ENCODE peak calls at places on chromosome X, in nine cellular contexts. D is transverse colon, T is stomach, Q is ovary, G is heart left ventricle, M is DND-41, P is K562, X is MM.1S, S is OCI-LY7. Y is an unnamed sample.

GRCh38 chrX:77892887-77893286 is 2.3 kb downstream of the MAGT1 start:
- DNase-seq in D (no peak), T (no peak), Q (no peak), G (no peak), M (no peak), P (no peak), X (no peak), S (no peak), Y (no peak)

GRCh38 chrX:70434352-70434866 is 10.2 kb upstream of the DLG3 start:
- DNase-seq in D (peak; percentile 93), T (peak; percentile 87), Q (peak; percentile 90), G (peak; percentile 92), M (peak; percentile 35), P (peak; percentile 91), X (peak; percentile 90), S (peak; percentile 79), Y (peak; percentile 89)

GRCh38 chrX:275476-275966 is 5.7 kb upstream of the PLCXD1 start:
- DNase-seq in D (no peak), T (no peak), Q (no peak), G (no peak), M (no peak), P (no peak), X (no peak), S (no peak), Y (no peak)

GRCh38 chrX:146602246-146602645 is 207.3 kb upstream of the CXorf51B start:
- DNase-seq in D (no peak), T (no peak), Q (no peak), G (no peak), M (no peak), P (no peak), X (no peak), S (no peak), Y (no peak)

GRCh38 chrX:146863566-146863965 is 49.0 kb upstream of the CXorf51A start:
- DNase-seq in D (no peak), T (no peak), Q (no peak), G (no peak), M (peak; percentile 12), P (no peak), X (no peak), S (peak; percentile 37), Y (no peak)

GRCh38 chrX:136759968-136760367 is 20.8 kb downstream of the ARHGEF6 start:
- DNase-seq in D (no peak), T (no peak), Q (no peak), G (no peak), M (no peak), P (no peak), X (no peak), S (peak; percentile 44), Y (no peak)

GRCh38 chrX:71056857-71057256 is 11.3 kb downstream of the SNX12 start:
- DNase-seq in D (no peak), T (no peak), Q (no peak), G (no peak), M (no peak), P (no peak), X (no peak), S (no peak), Y (no peak)

GRCh38 chrX:27008486-27008885 is 454.7 kb downstream of the PPP4R3C start:
- DNase-seq in D (no peak), T (no peak), Q (no peak), G (no peak), M (no peak), P (no peak), X (no peak), S (no peak), Y (no peak)

GRCh38 chrX:48715876-48716502 is 19.5 kb downstream of the SUV39H1 start:
- DNase-seq in D (no peak), T (no peak), Q (no peak), G (no peak), M (no peak), P (no peak), X (no peak), S (no peak), Y (no peak)

GRCh38 chrX:132044953-132045352 is 21.9 kb downstream of the STK26 start:
- DNase-seq in D (no peak), T (no peak), Q (no peak), G (no peak), M (no peak), P (peak; percentile 55), X (no peak), S (no peak), Y (no peak)

GRCh38 chrX:119325456-119325855 is 73.7 kb upstream of the SLC25A43 start:
- DNase-seq in D (no peak), T (no peak), Q (no peak), G (no peak), M (no peak), P (no peak), X (no peak), S (no peak), Y (no peak)

GRCh38 chrX:105463483-105463882 is 243.0 kb upstream of the TEX13A start:
- DNase-seq in D (no peak), T (no peak), Q (no peak), G (no peak), M (no peak), P (no peak), X (no peak), S (no peak), Y (no peak)

GRCh38 chrX:139974496-139974895 is 9.2 kb upstream of the CXorf66 start:
- DNase-seq in D (no peak), T (no peak), Q (no peak), G (no peak), M (no peak), P (no peak), X (no peak), S (no peak), Y (no peak)
- H3K4me3 ChIP-seq in D (no peak overlapping the region), T (no peak overlapping the region), Q (no peak overlapping the region), G (no peak overlapping the region), M (no peak overlapping the region), P (no peak overlapping the region), X (no peak overlapping the region), S (no peak overlapping the region), Y (no peak overlapping the region)

GRCh38 chrX:113950081-113950678 is 633.7 kb upstream of the HTR2C start:
- DNase-seq in D (no peak), T (no peak), Q (no peak), G (no peak), M (no peak), P (no peak), X (no peak), S (no peak), Y (no peak)

GRCh38 chrX:113947548-113947947 is 636.3 kb upstream of the HTR2C start:
- DNase-seq in D (no peak), T (no peak), Q (no peak), G (no peak), M (no peak), P (peak; percentile 15), X (no peak), S (no peak), Y (no peak)
- TF ChIP-seq CTCF in D (no peak), T (no peak), Q (no peak), G (no peak), M (no peak), P (peak; percentile 13), X (no peak), S (no peak), Y (no peak)

GRCh38 chrX:109714340-109714958 is 18.6 kb downstream of the ACSL4 start:
- DNase-seq in D (no peak), T (no peak), Q (no peak), G (no peak), M (no peak), P (no peak), X (no peak), S (no peak), Y (no peak)
- H3K4me1 ChIP-seq in D (no peaks in the 10 kb centered on the region), T (peaks cover 10% of the 10 kb centered on the region), Q (no peaks in the 10 kb centered on the region), G (peaks cover 33% of the 10 kb centered on the region), M (peaks cover 2% of the 10 kb centered on the region), P (no peaks in the 10 kb centered on the region), X (peaks cover 7% of the 10 kb centered on the region), S (peaks cover 13% of the 10 kb centered on the region), Y (no peaks in the 10 kb centered on the region)

GRCh38 chrX:134172588-134173259 is 64.3 kb upstream of the CCDC160 start:
- DNase-seq in D (peak; percentile 15), T (peak; percentile 27), Q (peak; percentile 22), G (peak; percentile 43), M (peak; percentile 71), P (no peak), X (peak; percentile 20), S (no peak), Y (no peak)
- H3K4me3 ChIP-seq in D (peak overlapping the region; percentile 58), T (peak overlapping the region; percentile 49), Q (peak overlapping the region; percentile 37), G (peak overlapping the region; percentile 52), M (peak overlapping the region; percentile 73), P (no peak overlapping the region), X (peak overlapping the region; percentile 63), S (no peak overlapping the region), Y (peak overlapping the region; percentile 51)

DNA sequence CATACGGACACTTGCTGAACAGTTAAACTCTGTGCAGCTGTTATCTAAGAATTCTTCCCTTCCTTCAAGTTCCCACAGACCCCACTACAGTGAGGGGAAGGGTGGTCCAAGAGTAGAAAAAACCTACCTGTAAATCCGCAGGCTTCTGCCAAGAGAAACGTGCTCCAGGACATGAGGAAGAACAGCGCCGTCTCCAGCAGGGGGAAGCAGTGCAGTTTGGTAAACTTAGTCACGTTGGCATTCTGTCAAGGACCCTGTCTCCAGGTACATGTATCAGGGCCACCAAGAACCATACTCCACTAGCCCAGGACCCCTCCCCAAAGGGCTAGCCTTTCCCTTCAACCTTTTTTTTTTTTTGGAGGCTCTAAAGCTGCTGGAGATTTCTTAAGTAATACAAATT is 79.9 kb downstream of the CHST7 start:
- DNase-seq in D (no peak), T (no peak), Q (no peak), G (no peak), M (peak; percentile 26), P (peak; percentile 7), X (no peak), S (peak; percentile 5), Y (peak; percentile 37)
- TF ChIP-seq CTCF in D (no peak), T (no peak), Q (no peak), G (no peak), M (peak; percentile 51), P (peak; percentile 38), X (no peak), S (peak; percentile 46), Y (peak; percentile 52)

GRCh38 chrX:16797358-16797757 is 11.1 kb downstream of the TXLNG start:
- DNase-seq in D (no peak), T (no peak), Q (no peak), G (no peak), M (no peak), P (no peak), X (no peak), S (no peak), Y (no peak)

GRCh38 chrX:16797841-16798240 is 11.6 kb downstream of the TXLNG start:
- DNase-seq in D (no peak), T (no peak), Q (no peak), G (no peak), M (no peak), P (no peak), X (no peak), S (no peak), Y (no peak)

DNA sequence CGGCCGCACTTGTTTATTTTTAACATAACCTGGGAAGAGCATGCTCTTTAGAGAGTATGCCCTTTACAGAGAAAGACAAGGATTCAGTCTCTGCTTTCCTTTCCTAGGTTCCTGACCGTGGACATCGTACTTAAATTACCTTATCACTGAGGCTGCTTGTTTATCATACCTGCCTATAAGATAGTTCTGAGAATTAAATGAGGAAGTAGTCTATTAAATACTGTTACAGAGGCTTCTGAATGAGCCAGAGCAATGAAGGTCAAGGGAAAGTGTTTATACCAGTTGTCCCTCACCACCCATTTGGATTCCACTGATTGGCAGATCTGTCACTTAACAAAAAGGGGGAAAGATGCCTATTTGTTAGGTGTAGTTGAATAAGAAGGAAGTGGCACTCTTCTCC is 10.0 kb downstream of the TXLNG start:
- DNase-seq in D (no peak), T (no peak), Q (no peak), G (no peak), M (no peak), P (no peak), X (no peak), S (no peak), Y (no peak)
- H3K4me1 ChIP-seq in D (no peaks in the 10 kb centered on the region), T (no peaks in the 10 kb centered on the region), Q (no peaks in the 10 kb centered on the region), G (no peaks in the 10 kb centered on the region), M (no peaks in the 10 kb centered on the region), P (no peaks in the 10 kb centered on the region), X (no peaks in the 10 kb centered on the region), S (no peaks in the 10 kb centered on the region), Y (no peaks in the 10 kb centered on the region)

Y was measured in BE2C.